ENCODE peak calls at places on chromosomes 7 and 10, in five cellular contexts. I is astrocyte, B is Karpas-422, Q is transverse colon, J is colonic mucosa. Y is an unnamed sample. For H3K4me1, the result is how much of the 10 kb centered on the place peaks cover.

GRCh38 chr7:140403878-140404564 is at the start of gene RAB19:
- DNase-seq in J (peak), Q (peak), B (no peak), I (no peak), Y (peak)

GRCh38 chr10:78407009-78407711 is 373.5 kb downstream of the RPS24 start:
- DNase-seq in Q (peak), B (peak), J (peak), I (peak), Y (peak)

GRCh38 chr7:140024585-140024984 is 38.2 kb downstream of the PARP12 start:
- DNase-seq in B (no peak), I (no peak), Q (no peak), J (no peak), Y (no peak)

GRCh38 chr7:36084485-36085091 is 68.5 kb upstream of the EEPD1 start:
- DNase-seq in J (peak), B (no peak), Q (peak), I (peak), Y (no peak)

GRCh38 chr7:153381275-153382119 is 621.9 kb downstream of the ACTR3B start:
- DNase-seq in B (peak), J (no peak), Q (peak), I (no peak), Y (peak)

GRCh38 chr10:42754155-42755027 is 28.2 kb upstream of the BMS1 start:
- DNase-seq in J (no peak), I (no peak), B (no peak), Q (no peak), Y (peak)

GRCh38 chr10:63140077-63140476 is 6.9 kb downstream of the NRBF2 start:
- DNase-seq in J (no peak), I (no peak), B (peak), Q (no peak), Y (no peak)

GRCh38 chr7:116876664-116877442 is 14.5 kb downstream of the CAPZA2 start:
- DNase-seq in J (peak), I (peak), B (no peak), Q (peak), Y (no peak)

GRCh38 chr7:149882264-149883048 is 8.7 kb downstream of the ATP6V0E2 start:
- DNase-seq in I (peak), B (no peak), J (peak), Q (no peak), Y (no peak)

GRCh38 chr10:75121322-75121721 is 9.9 kb downstream of the SAMD8 start:
- DNase-seq in B (no peak), J (no peak), I (no peak), Q (no peak), Y (no peak)

GRCh38 chr7:142774826-142775225 is 4.1 kb downstream of the PRSS2 start:
- DNase-seq in J (no peak), B (no peak), I (peak), Q (no peak), Y (no peak)

GRCh38 chr10:73649876-73650536 is 5.8 kb downstream of the SYNPO2L start:
- DNase-seq in I (peak), J (no peak), B (peak), Q (no peak), Y (no peak)

GRCh38 chr10:93566435-93567276 is at the start of gene FFAR4:
- DNase-seq in Q (peak), J (peak), I (no peak), B (no peak), Y (peak)

GRCh38 chr10:71835671-71836593 is 15.1 kb downstream of the PSAP start:
- DNase-seq in Q (peak), J (no peak), B (peak), I (peak), Y (no peak)

GRCh38 chr10:79239275-79239779 is 107.9 kb upstream of the PPIF start:
- DNase-seq in B (no peak), Q (no peak), J (peak), I (peak), Y (peak)

GRCh38 chr7:87316846-87317545 is 28.5 kb upstream of the CROT start:
- DNase-seq in I (peak), B (no peak), J (no peak), Q (no peak), Y (no peak)

GRCh38 chr10:104689105-104689504 is 48.0 kb downstream of the SORCS3 start:
- DNase-seq in J (no peak), Q (no peak), I (no peak), B (no peak), Y (no peak)

GRCh38 chr7:43531700-43532099 is 51.2 kb upstream of the STK17A start:
- DNase-seq in I (no peak), B (no peak), J (no peak), Q (no peak), Y (no peak)

GRCh38 chr7:35991511-35992232 is 161.4 kb upstream of the EEPD1 start:
- DNase-seq in J (no peak), Q (no peak), B (no peak), I (no peak), Y (no peak)

GRCh38 chr10:116907588-116907987 is 58.3 kb downstream of the ENO4 start:
- DNase-seq in Q (no peak), J (no peak), I (no peak), B (no peak), Y (no peak)

GRCh38 chr7:129228633-129229032 is 3.8 kb downstream of the AHCYL2 start:
- DNase-seq in I (no peak), J (no peak), B (no peak), Q (no peak), Y (no peak)

GRCh38 chr10:70575874-70576802 is 26.4 kb downstream of the PRF1 start:
- DNase-seq in B (peak), I (peak), J (peak), Q (peak), Y (peak)

GRCh38 chr10:125284875-125285597 is 124.7 kb upstream of the CTBP2 start:
- DNase-seq in J (no peak), Q (no peak), I (no peak), B (peak), Y (no peak)

GRCh38 chr7:151821226-151821625 is 55.7 kb downstream of the PRKAG2 start:
- DNase-seq in B (no peak), Q (no peak), I (no peak), J (no peak), Y (no peak)

GRCh38 chr7:93949468-93949867 is 27.9 kb downstream of the GNG11 start:
- DNase-seq in J (no peak), Q (no peak), B (no peak), I (peak), Y (no peak)

GRCh38 chr7:100167912-100168323 is 499 bp downstream of the GAL3ST4 start:
- DNase-seq in I (no peak), Q (peak), J (peak), B (no peak), Y (peak)

DNA sequence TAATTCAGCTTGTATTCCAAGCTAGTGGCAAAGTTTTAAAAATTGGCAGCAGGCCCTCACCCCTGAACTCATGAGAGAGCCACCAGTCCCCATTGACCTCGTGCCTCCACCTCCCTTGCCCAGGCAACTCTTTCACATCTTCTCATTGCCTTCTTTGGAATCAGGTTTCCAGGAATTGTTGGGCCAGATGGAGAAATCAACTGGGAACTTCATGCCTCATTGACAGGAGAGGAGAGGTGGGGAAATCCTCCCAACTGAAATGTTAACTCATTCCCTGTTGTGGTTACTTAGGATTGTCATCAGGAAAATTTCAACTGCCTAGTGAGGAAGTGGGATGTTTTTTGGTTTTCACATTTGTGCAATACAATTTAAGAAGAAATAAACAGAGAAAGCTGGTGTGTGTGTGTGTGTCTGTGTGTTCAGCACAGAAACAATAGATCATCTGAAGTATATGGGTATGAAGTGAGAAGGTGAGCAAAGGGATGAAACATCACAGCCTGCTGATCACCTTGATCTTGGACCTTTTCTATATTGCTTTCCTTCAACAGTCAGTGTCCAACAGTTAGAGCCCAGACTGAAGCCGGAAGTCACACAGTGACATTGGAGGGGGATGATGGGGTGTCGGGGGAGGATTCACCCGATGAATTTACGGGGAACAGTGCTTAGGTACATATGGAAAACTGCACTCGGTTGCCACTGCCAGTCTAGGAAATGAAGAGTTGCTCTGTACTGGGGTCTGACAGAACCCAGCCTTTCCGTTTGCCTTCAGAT is 106.8 kb upstream of the INHBA start:
- DNase-seq in I (peak), J (no peak), B (no peak), Q (no peak), Y (no peak)
- H3K27ac ChIP-seq in I (no peak), J (no peak), B (no peak), Q (no peak), Y (no peak)

DNA sequence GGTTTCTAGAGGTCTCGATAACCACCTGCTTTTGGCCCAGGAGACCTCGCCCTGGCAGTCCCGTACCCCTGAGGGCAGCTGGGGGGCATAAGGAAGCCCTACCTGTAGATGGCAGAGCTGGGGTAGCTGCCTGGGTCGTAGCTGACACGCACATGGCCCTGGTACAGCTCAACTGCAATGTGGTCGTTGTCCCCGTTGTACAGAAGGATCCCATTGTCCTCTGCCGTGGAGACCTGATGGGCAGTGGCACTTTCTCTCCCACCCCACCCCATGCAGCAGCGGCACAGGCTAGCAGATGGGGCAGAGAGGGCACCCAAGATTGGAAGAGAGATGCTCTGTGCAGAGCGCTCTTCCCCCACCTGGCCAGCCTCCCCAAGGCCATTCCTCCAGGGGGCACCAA is 172.5 kb downstream of the LCOR start:
- DNase-seq in B (no peak), Q (no peak), I (no peak), J (no peak), Y (no peak)
- H3K4me1 ChIP-seq in B (under half), Q (under half), I (under half), J (under half), Y (under half)

DNA sequence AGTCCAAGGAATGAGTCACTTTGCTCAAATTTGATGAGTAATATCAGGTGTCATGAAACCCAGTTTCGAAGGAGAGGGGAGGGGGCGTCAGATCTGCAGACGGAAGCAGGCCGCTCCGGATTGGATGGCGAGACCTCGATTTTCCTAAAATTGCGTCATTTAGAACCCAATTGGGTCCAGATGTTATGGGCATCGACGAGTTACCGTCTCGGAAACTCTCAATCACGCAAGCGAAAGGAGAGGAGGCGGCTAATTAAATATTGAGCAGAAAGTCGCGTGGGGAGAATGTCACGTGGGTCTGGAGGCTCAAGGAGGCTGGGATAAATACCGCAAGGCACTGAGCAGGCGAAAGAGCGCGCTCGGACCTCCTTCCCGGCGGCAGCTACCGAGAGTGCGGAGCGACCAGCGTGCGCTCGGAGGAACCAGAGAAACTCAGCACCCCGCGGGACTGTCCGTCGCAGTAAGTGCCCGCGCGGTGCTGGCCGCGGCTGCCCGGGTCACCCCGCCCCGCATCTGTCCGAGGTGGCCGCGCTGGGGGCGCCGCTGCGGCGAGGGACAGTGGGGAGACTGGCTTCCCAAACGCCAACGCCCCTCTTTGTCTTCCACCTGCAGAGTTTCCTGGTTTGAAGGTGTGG is at the start of gene TAC1:
- DNase-seq in Q (no peak), B (no peak), I (peak), J (no peak), Y (no peak)
- H3K4me3 ChIP-seq in Q (peak), B (no peak), I (peak), J (peak), Y (no peak)

GRCh38 chr10:114518401-114519305 is 114.4 kb upstream of the AFAP1L2 start:
- DNase-seq in I (no peak), Q (no peak), J (no peak), B (no peak), Y (no peak)
- H3K27ac ChIP-seq in I (no peak), Q (peak), J (peak), B (peak), Y (peak)

GRCh38 chr7:90760892-90761291 is 164.8 kb downstream of the CDK14 start:
- DNase-seq in Q (no peak), J (no peak), B (peak), I (no peak), Y (no peak)
- H3K4me1 ChIP-seq in Q (under half), J (under half), B (half or more), I (under half), Y (under half)

DNA sequence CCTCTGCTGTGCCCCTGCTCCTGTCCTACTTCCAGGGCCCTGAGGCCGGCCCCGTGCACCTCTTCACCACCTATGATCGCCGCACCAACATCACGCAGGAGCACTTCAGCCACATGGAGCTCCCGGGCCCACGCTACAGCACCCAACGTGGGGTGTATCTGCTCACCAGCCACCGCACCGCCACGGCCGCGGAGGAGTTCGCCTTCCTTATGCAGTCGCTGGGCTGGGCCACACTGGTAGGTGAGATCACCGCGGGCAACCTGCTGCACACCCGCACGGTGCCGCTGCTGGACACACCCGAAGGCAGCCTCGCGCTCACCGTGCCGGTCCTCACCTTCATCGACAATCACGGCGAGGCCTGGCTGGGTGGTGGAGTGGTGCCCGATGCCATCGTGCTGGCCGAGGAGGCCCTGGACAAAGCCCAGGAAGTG is 1.8 kb downstream of the RBP3 start:
- DNase-seq in J (no peak), B (no peak), I (no peak), Q (no peak), Y (no peak)
- H3K4me3 ChIP-seq in J (no peak), B (no peak), I (no peak), Q (no peak), Y (no peak)

GRCh38 chr10:91919651-91920050 is 3.9 kb upstream of the BTAF1 start:
- DNase-seq in I (no peak), B (no peak), Q (no peak), J (no peak), Y (no peak)

GRCh38 chr10:91924212-91925021 is 847 bp downstream of the BTAF1 start:
- DNase-seq in Q (no peak), J (no peak), B (peak), I (peak), Y (no peak)

GRCh38 chr10:91923371-91924211 is at the start of gene BTAF1:
- DNase-seq in J (peak), I (peak), B (peak), Q (peak), Y (peak)

GRCh38 chr10:91930939-91931338 is 7.4 kb downstream of the BTAF1 start:
- DNase-seq in I (no peak), J (no peak), Q (no peak), B (no peak), Y (no peak)

GRCh38 chr10:91925022-91925320 is 1.4 kb downstream of the BTAF1 start:
- DNase-seq in I (no peak), B (no peak), Q (no peak), J (no peak), Y (no peak)
- H3K27ac ChIP-seq in I (no peak), B (peak), Q (no peak), J (no peak), Y (no peak)

DNA sequence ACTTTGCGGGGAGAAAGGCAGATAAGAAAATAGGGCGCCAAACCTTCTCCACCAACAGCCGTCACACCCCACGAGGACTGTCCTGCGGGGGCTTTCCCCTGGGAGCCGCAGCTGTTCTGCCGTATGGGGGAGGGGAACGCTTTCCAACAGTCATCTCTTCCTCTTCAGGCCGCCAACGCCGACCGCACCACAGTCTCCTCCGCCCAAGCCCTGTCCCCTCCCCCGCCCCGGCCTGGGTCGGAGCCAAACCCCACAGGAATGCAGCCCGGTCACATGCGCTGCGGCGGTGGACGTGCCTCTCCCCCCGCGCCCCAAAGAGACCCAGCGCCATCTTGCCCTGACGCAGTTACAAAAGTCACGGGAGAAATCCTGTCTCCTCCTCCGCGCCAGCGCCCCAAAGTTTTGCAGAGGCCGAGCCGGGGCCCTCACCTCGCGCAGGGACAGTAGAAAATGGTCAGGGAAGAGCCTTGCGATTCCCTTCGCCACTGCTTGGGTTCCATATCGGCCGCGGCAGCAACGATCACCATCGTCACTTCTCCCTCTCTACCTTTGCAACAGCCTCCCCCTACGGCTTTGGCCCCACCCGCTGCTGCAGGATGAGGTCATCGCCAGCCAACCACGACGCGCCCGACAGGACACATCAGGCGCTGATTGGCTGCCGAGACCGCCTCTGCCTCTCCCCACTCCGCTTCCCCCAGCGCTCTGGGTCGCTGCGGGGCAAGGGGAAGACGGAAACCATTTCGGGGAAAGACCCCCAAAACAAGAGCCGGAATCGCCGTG is 1.3 kb upstream of the KMT2E start:
- DNase-seq in J (peak), B (peak), I (peak), Q (peak), Y (peak)
- H3K4me1 ChIP-seq in J (under half), B (half or more), I (under half), Q (under half), Y (under half)

GRCh38 chr7:14841086-14841485 is 61.5 kb downstream of the DGKB start:
- DNase-seq in I (no peak), B (no peak), J (no peak), Q (no peak), Y (no peak)

GRCh38 chr7:14846405-14846804 is 56.1 kb downstream of the DGKB start:
- DNase-seq in J (no peak), Q (no peak), I (no peak), B (no peak), Y (no peak)

GRCh38 chr7:14839307-14839706 is 63.2 kb downstream of the DGKB start:
- DNase-seq in I (no peak), Q (no peak), B (no peak), J (no peak), Y (no peak)

GRCh38 chr7:14837216-14837615 is 65.3 kb downstream of the DGKB start:
- DNase-seq in I (no peak), B (no peak), J (no peak), Q (no peak), Y (no peak)

DNA sequence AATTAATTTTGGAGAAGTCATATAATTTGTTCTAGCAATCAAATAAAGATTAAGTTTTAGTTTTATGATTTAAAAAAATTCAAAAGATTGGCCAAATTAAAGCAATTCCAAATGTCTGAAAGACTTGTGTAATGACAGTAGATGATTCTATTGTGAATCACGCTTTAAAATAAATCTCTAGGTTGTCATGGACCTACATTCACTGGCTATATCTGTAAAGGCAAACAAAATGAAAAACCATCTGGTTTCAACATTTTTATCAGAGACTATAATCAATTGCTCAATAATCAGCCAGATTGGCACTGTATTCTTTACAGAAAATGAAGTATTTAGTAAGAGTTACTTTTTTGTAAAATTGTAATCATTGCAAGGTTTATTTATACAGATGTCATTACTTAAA is 60.7 kb downstream of the DGKB start:
- DNase-seq in J (no peak), Q (no peak), B (no peak), I (no peak), Y (no peak)
- H3K4me3 ChIP-seq in J (no peak), Q (no peak), B (no peak), I (no peak), Y (no peak)